ENCODE peak calls at places on chromosomes 11 and 22, in five cellular contexts. H is HEK293T, Z is K562, O is SK-N-SH, A is HepG2. S is an unnamed sample.

GRCh38 chr11:95542868-95543551 is 246.6 kb downstream of the FAM76B start:
- DNase-seq in Z (peak), A (no peak), O (no peak), H (no peak), S (no peak)

GRCh38 chr11:67583319-67584204 is at the start of gene GSTP1:
- DNase-seq in Z (peak), A (no peak), O (peak), H (peak), S (no peak)

GRCh38 chr22:24894220-24894975 is 52.1 kb downstream of the LHFPL7 start:
- DNase-seq in H (no peak), Z (no peak), O (peak), A (peak), S (no peak)

GRCh38 chr22:37187891-37188761 is at the start of gene C1QTNF6:
- DNase-seq in O (peak), A (no peak), H (no peak), Z (no peak), S (no peak)

GRCh38 chr11:9689721-9690120 is 25.8 kb downstream of the SWAP70 start:
- DNase-seq in A (no peak), Z (no peak), H (no peak), O (no peak), S (no peak)

GRCh38 chr11:46381046-46381835 is at the start of gene MDK:
- DNase-seq in O (peak), A (peak), H (peak), Z (peak), S (no peak)

GRCh38 chr22:45499746-45500145 is 2.9 kb upstream of the FBLN1 start:
- DNase-seq in A (no peak), O (no peak), Z (no peak), H (no peak), S (no peak)

GRCh38 chr11:128713595-128713994 is 19.7 kb downstream of the FLI1 start:
- DNase-seq in A (no peak), Z (no peak), O (no peak), H (no peak), S (no peak)

GRCh38 chr22:17917490-17917983 is 106.8 kb downstream of the MICAL3 start:
- DNase-seq in H (no peak), A (no peak), Z (peak), O (no peak), S (no peak)

GRCh38 chr11:44840085-44840478 is 110.6 kb downstream of the TP53I11 start:
- DNase-seq in H (no peak), A (no peak), Z (no peak), O (no peak), S (no peak)

GRCh38 chr11:133828861-133829260 is 16.5 kb downstream of the SPATA19 start:
- DNase-seq in H (no peak), A (no peak), O (no peak), Z (no peak), S (no peak)

GRCh38 chr11:68351450-68352275 is 39.3 kb downstream of the LRP5 start:
- DNase-seq in H (no peak), Z (no peak), O (no peak), A (no peak), S (no peak)

GRCh38 chr11:72724851-72725730 is 27.1 kb downstream of the ARAP1 start:
- DNase-seq in H (peak), O (peak), A (peak), Z (peak), S (no peak)

GRCh38 chr11:59173080-59173963 is 1.4 kb downstream of the DTX4 start:
- DNase-seq in A (peak), Z (no peak), H (no peak), O (peak), S (no peak)

GRCh38 chr22:48258108-48258705 is 1495.8 kb downstream of the TBC1D22A start:
- DNase-seq in H (no peak), Z (no peak), O (no peak), A (no peak), S (no peak)

GRCh38 chr22:23263651-23264555 is 83.6 kb downstream of the BCR start:
- DNase-seq in H (no peak), A (no peak), Z (no peak), O (no peak), S (no peak)

GRCh38 chr11:45652781-45653180 is 12.6 kb downstream of the CHST1 start:
- DNase-seq in H (no peak), O (no peak), A (no peak), Z (no peak), S (no peak)

GRCh38 chr22:50698546-50698945 is 25.9 kb downstream of the SHANK3 start:
- DNase-seq in H (no peak), A (no peak), Z (no peak), O (no peak), S (no peak)

GRCh38 chr22:46081036-46081830 is 69.1 kb upstream of the PPARA start:
- DNase-seq in O (no peak), Z (no peak), H (no peak), A (no peak), S (no peak)

GRCh38 chr11:104609297-104609696 is 289.0 kb downstream of the CASP12 start:
- DNase-seq in H (peak), O (peak), Z (no peak), A (peak), S (no peak)

GRCh38 chr11:32935462-32936029 is 42.9 kb downstream of the QSER1 start:
- DNase-seq in H (no peak), O (no peak), Z (no peak), A (no peak), S (no peak)

GRCh38 chr11:107592256-107592655 is 1.3 kb downstream of the ELMOD1 start:
- DNase-seq in Z (no peak), A (no peak), H (no peak), O (no peak), S (no peak)

DNA sequence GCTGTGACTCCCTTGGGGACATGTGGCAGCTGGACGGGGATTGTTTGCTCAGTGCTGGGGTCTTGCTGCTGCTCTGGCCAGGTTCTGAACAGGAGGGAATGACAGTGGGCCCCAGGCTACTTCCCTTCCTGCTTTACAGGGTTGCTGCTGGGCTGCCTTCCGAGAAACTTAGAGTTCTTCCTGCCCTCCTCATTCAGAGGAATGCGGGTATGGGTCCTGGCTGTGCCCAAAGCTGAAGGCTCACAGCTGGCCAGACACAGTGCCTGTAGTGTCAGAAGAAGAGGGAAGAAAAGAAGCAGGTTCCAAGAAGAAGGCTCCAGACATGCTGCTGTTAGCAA is 108.3 kb upstream of the PARVA start:
- DNase-seq in Z (no peak), O (peak), A (no peak), H (no peak), S (no peak)
- TF ChIP-seq FOXM1 in Z (no peak), O (no peak), A (no peak), H (no peak), S (no peak)

GRCh38 chr11:8658210-8658968 is 24.1 kb downstream of the TRIM66 start:
- DNase-seq in H (no peak), O (no peak), A (no peak), Z (no peak), S (no peak)
- TF ChIP-seq FOXM1 in H (no peak), O (no peak), A (no peak), Z (no peak), S (no peak)

GRCh38 chr22:42439021-42439420 is 6.8 kb upstream of the NFAM1 start:
- DNase-seq in A (no peak), Z (no peak), O (no peak), H (no peak), S (no peak)

GRCh38 chr22:42440728-42441127 is 8.5 kb upstream of the NFAM1 start:
- DNase-seq in A (no peak), Z (no peak), H (no peak), O (no peak), S (no peak)

GRCh38 chr22:42437488-42438292 is 5.5 kb upstream of the NFAM1 start:
- DNase-seq in O (peak), H (peak), A (peak), Z (peak), S (peak)

GRCh38 chr22:42438293-42438650 is 6.1 kb upstream of the NFAM1 start:
- DNase-seq in H (no peak), Z (no peak), A (no peak), O (no peak), S (no peak)

DNA sequence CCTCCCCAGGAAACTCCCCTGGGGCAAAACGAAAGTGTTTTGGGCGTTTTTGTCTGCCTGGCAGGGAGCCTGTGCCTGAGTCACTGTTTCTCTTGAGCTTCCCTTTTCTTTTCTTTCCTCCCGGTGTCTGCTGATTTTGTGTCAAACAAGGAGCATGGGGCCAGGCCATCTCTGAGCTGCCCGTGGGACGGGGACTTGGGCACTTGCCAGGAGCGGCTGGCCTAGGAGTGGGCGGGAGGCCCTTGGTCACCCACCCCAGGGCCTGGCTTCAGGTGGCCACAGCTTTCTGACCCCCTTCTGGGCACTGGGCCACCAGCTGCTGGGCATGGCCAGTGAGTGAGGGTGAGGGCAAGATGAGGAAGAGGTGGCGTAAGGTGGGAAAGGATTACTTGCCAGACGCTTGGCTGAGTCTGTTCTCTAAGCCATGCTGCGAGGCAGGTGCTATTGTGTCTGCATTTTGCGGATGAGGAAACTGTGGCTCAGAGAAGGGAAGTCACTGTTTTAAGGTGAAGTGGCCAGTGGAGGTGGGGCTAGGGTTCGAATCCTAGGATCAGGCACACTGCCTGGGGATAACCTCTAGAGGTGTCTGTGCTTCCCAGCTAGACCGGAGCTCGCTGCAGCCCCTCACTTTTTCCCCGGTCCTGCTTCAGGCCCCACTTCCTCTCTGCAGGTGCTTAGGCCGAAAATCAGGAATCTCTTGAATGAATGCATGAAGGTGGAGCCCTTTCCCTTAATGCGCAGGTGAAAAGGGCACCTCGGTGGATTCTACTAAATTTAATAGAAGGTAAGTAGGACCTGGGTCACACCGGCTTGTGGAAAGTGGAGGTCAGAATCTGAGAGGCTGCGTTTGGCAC is 7.8 kb upstream of the NFAM1 start:
- DNase-seq in Z (no peak), A (no peak), O (no peak), H (no peak), S (no peak)
- TF ChIP-seq FOXM1 in Z (no peak), A (no peak), O (no peak), H (no peak), S (no peak)

GRCh38 chr22:29578462-29578861 is 2.5 kb downstream of the NIPSNAP1 start:
- DNase-seq in Z (no peak), H (no peak), A (no peak), O (no peak), S (no peak)

GRCh38 chr22:29580200-29580810 is 608 bp downstream of the NIPSNAP1 start:
- DNase-seq in A (peak), O (peak), H (no peak), Z (no peak), S (no peak)

GRCh38 chr22:29584975-29585374 is 4.1 kb upstream of the NIPSNAP1 start:
- DNase-seq in A (peak), H (no peak), Z (no peak), O (no peak), S (no peak)

GRCh38 chr22:29581799-29582198 is 886 bp upstream of the NIPSNAP1 start:
- DNase-seq in A (no peak), H (no peak), O (no peak), Z (no peak), S (no peak)
- TF ChIP-seq FOXM1 in A (no peak), H (no peak), O (no peak), Z (no peak), S (no peak)

GRCh38 chr11:8034604-8035224 is 46.3 kb upstream of the TUB start:
- DNase-seq in A (no peak), Z (no peak), O (no peak), H (no peak), S (no peak)
- TF ChIP-seq FOXM1 in A (no peak), Z (no peak), O (no peak), H (no peak), S (no peak)

DNA sequence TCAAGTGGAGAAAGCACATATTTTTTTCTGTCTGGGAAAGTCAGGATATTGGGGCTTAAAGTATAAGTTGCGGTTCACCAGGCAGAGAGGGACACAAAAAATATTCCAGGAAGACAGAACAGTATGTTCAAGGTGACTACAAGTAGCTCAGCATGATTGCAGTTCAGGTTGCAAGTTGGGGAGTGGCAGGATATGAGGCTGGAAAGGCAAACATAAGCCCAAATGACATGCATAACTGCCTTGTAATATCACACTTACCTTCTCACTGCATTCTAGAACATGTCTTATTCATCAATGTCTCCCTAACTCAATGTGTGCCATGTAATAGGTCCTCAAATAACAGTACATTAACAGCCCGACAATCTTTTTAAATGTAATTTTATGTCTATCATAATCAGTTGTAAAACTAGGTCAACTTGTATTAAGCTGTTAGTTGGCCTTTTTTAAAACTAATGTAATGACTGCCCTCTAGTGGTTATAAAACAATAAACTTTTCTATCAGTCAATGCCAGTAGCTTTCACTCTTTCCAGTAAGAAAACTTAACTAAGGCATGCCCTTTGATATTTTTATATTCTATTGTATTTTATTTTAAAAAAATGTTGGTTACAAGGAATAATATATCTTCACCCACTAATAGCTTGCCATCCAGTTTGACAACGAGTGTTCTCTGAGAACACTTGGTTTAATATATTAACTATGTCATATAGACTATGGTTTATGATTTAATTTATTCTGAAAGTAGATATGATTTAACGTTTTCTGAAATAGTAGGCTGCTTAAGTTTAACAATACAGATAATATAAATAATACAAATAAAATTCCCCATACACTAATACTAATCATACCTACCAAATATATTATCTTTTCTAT is 39.4 kb upstream of the CFAP300 start:
- DNase-seq in Z (peak), A (peak), H (peak), O (peak), S (peak)
- TF ChIP-seq FOXM1 in Z (no peak), A (no peak), H (no peak), O (no peak), S (no peak)

GRCh38 chr11:120021391-120021953 is 116.4 kb downstream of the TRIM29 start:
- DNase-seq in A (no peak), O (no peak), H (no peak), Z (no peak), S (no peak)
- TF ChIP-seq FOXM1 in A (no peak), O (no peak), H (no peak), Z (no peak), S (no peak)